ENCODE peak calls at places on chromosomes 12 and 14, in five cellular contexts. One of them, this sample, is unnamed.
A peak's percentile ranks its signal among the peaks of the same experiment; 100 is the strongest.

GRCh38 chr12:21675641-21676040 is 18.0 kb upstream of the LDHB start:
- DNase-seq in WTC11: no peak
- DNase-seq in heart right ventricle: no peak
- DNase-seq in ovary: no peak
- DNase-seq in IMR-90: no peak
- DNase-seq in this sample: no peak

GRCh38 chr12:62603061-62603810 is 136.6 kb downstream of the MON2 start:
- DNase-seq in WTC11: peak; percentile 83
- DNase-seq in heart right ventricle: peak; percentile 87
- DNase-seq in ovary: peak; percentile 90
- DNase-seq in IMR-90: peak; percentile 89
- DNase-seq in this sample: peak; percentile 93

GRCh38 chr14:65287264-65288131 is 125.0 kb upstream of the FUT8 start:
- DNase-seq in WTC11: no peak
- DNase-seq in heart right ventricle: no peak
- DNase-seq in ovary: no peak
- DNase-seq in IMR-90: no peak
- DNase-seq in this sample: no peak

GRCh38 chr12:119412811-119413794 is 78.6 kb downstream of the CCDC60 start:
- DNase-seq in WTC11: peak; percentile 91
- DNase-seq in heart right ventricle: peak; percentile 44
- DNase-seq in ovary: peak; percentile 53
- DNase-seq in IMR-90: peak; percentile 59
- DNase-seq in this sample: peak; percentile 63

GRCh38 chr14:62655161-62655560 is 390.1 kb downstream of the KCNH5 start:
- DNase-seq in WTC11: no peak
- DNase-seq in heart right ventricle: no peak
- DNase-seq in ovary: no peak
- DNase-seq in IMR-90: peak; percentile 49
- DNase-seq in this sample: no peak

GRCh38 chr14:95701846-95702221 is 12.1 kb downstream of the TCL1A start:
- DNase-seq in WTC11: no peak
- DNase-seq in heart right ventricle: no peak
- DNase-seq in ovary: no peak
- DNase-seq in IMR-90: no peak
- DNase-seq in this sample: no peak

GRCh38 chr12:101891462-101891971 is 14.1 kb downstream of the DRAM1 start:
- DNase-seq in WTC11: no peak
- DNase-seq in heart right ventricle: no peak
- DNase-seq in ovary: no peak
- DNase-seq in IMR-90: peak; percentile 95
- DNase-seq in this sample: no peak

GRCh38 chr12:31964280-31964679 is 5.1 kb downstream of the RESF1 start:
- DNase-seq in WTC11: no peak
- DNase-seq in heart right ventricle: no peak
- DNase-seq in ovary: no peak
- DNase-seq in IMR-90: no peak
- DNase-seq in this sample: no peak

GRCh38 chr12:29688914-29689313 is 94.8 kb downstream of the TMTC1 start:
- DNase-seq in WTC11: no peak
- DNase-seq in heart right ventricle: no peak
- DNase-seq in ovary: no peak
- DNase-seq in IMR-90: no peak
- DNase-seq in this sample: no peak

GRCh38 chr12:42933461-42934081 is 344.0 kb upstream of the PRICKLE1 start:
- DNase-seq in WTC11: no peak
- DNase-seq in heart right ventricle: no peak
- DNase-seq in ovary: no peak
- DNase-seq in IMR-90: no peak
- DNase-seq in this sample: no peak

GRCh38 chr12:70617450-70617849 is 19.8 kb downstream of the PTPRB start:
- DNase-seq in WTC11: no peak
- DNase-seq in heart right ventricle: no peak
- DNase-seq in ovary: no peak
- DNase-seq in IMR-90: no peak
- DNase-seq in this sample: no peak

GRCh38 chr12:129532082-129532481 is 371.7 kb downstream of the TMEM132D start:
- DNase-seq in WTC11: no peak
- DNase-seq in heart right ventricle: no peak
- DNase-seq in ovary: no peak
- DNase-seq in IMR-90: no peak
- DNase-seq in this sample: no peak

GRCh38 chr14:26448181-26448855 is 149.5 kb downstream of the NOVA1 start:
- DNase-seq in WTC11: peak; percentile 14
- DNase-seq in heart right ventricle: no peak
- DNase-seq in ovary: no peak
- DNase-seq in IMR-90: no peak
- DNase-seq in this sample: no peak

GRCh38 chr14:100822921-100823320 is 3.0 kb upstream of the MEG3 start:
- DNase-seq in WTC11: no peak
- DNase-seq in heart right ventricle: no peak
- DNase-seq in ovary: no peak
- DNase-seq in IMR-90: peak; percentile 37
- DNase-seq in this sample: no peak